ENCODE peak calls at places on chromosome 4, in four cellular contexts. F is Kasumi-1; I is NCI-H2081; O is activated CD4-positive, alpha-beta T cell treated with anti-CD3 and anti-CD28 coated beads, Interleukin-2, amount 50 U/mL, for 48 hours. E is an unnamed sample.

GRCh38 chr4:101020956-101021355 is 326.4 kb downstream of the PPP3CA start:
- DNase-seq in O (no peak), F (peak; percentile 90), I (no peak), E (no peak)

GRCh38 chr4:18536420-18536819 is 514.9 kb upstream of the LCORL start:
- DNase-seq in O (no peak), F (no peak), I (no peak), E (no peak)

GRCh38 chr4:142315999-142316398 is 530.1 kb downstream of the INPP4B start:
- DNase-seq in O (no peak), I (no peak), F (no peak), E (no peak)

GRCh38 chr4:109234596-109234995 is 67.9 kb downstream of the COL25A1 start:
- DNase-seq in I (no peak), O (no peak), F (no peak), E (no peak)

GRCh38 chr4:6419452-6420028 is 52.9 kb downstream of the PPP2R2C start:
- DNase-seq in F (no peak), I (no peak), O (no peak), E (peak; percentile 11)

GRCh38 chr4:148239406-148239805 is 202.8 kb downstream of the NR3C2 start:
- DNase-seq in I (no peak), F (no peak), O (no peak), E (peak; percentile 37)

GRCh38 chr4:166924456-166924855 is 309.8 kb downstream of the SPOCK3 start:
- DNase-seq in O (no peak), I (no peak), F (no peak), E (no peak)

GRCh38 chr4:102263024-102263787 is 82.1 kb downstream of the SLC39A8 start:
- DNase-seq in F (peak; percentile 49), I (peak; percentile 58), O (no peak), E (peak; percentile 64)

E was measured in myocyte.